ENCODE peak calls at places on chromosomes 11 and 22, in six cellular contexts. A is HCT116, G is K562, K is SK-N-SH, E is HepG2, J is H1. R is an unnamed sample.

GRCh38 chr11:98365185-98365584 is 655.6 kb upstream of the CNTN5 start:
- DNase-seq in G (no peak), K (no peak), E (no peak), J (no peak), A (no peak), R (no peak)

GRCh38 chr22:45905924-45906865 is 70.8 kb downstream of the WNT7B start:
- DNase-seq in J (no peak), G (no peak), K (no peak), E (no peak), A (no peak), R (no peak)

GRCh38 chr11:62726156-62727006 is 876 bp downstream of the HNRNPUL2 start:
- DNase-seq in K (no peak), J (no peak), E (no peak), A (no peak), G (peak; percentile 24), R (no peak)

GRCh38 chr11:34426766-34427170 is 12.0 kb upstream of the CAT start:
- DNase-seq in G (no peak), K (peak; percentile 73), A (no peak), J (no peak), E (no peak), R (no peak)

GRCh38 chr11:122440783-122441701 is 214.5 kb upstream of the UBASH3B start:
- DNase-seq in K (peak; percentile 48), G (no peak), E (no peak), A (no peak), J (peak; percentile 54), R (peak; percentile 46)

GRCh38 chr11:35141538-35141937 is 2.6 kb downstream of the CD44 start:
- DNase-seq in J (no peak), A (no peak), G (no peak), E (no peak), K (no peak), R (no peak)

GRCh38 chr11:74953448-74953847 is 4.4 kb downstream of the SPCS2 start:
- DNase-seq in A (no peak), K (no peak), G (no peak), E (no peak), J (no peak), R (no peak)

GRCh38 chr11:66950113-66950535 is 8.1 kb downstream of the PC start:
- DNase-seq in A (peak; percentile 90), G (peak; percentile 86), E (peak; percentile 87), J (no peak), K (no peak), R (peak; percentile 30)

GRCh38 chr22:16932577-16932976 is 75.4 kb downstream of the GAB4 start:
- DNase-seq in J (no peak), G (peak; percentile 9), A (no peak), K (no peak), E (peak; percentile 3), R (peak; percentile 5)

GRCh38 chr11:2991477-2992233 is 474 bp downstream of the NAP1L4 start:
- DNase-seq in G (peak; percentile 79), A (no peak), J (no peak), K (no peak), E (peak; percentile 18), R (peak; percentile 40)

GRCh38 chr22:25404923-25405853 is 159.3 kb upstream of the GRK3 start:
- DNase-seq in J (no peak), E (peak; percentile 13), G (peak; percentile 78), A (no peak), K (peak; percentile 85), R (no peak)

GRCh38 chr11:11635456-11635855 is 13.7 kb upstream of the GALNT18 start:
- DNase-seq in K (no peak), G (no peak), A (no peak), E (no peak), J (no peak), R (no peak)

GRCh38 chr11:30128269-30128932 is 102.4 kb upstream of the FSHB start:
- DNase-seq in K (peak; percentile 20), E (peak; percentile 10), A (peak; percentile 12), G (peak; percentile 11), J (no peak), R (no peak)

GRCh38 chr11:24496728-24497396 is at the start of gene LUZP2:
- DNase-seq in G (no peak), A (no peak), E (no peak), K (peak; percentile 73), J (peak; percentile 66), R (peak; percentile 33)

GRCh38 chr22:31604746-31605705 is 57.0 kb downstream of the PISD start:
- DNase-seq in E (peak; percentile 39), J (no peak), K (no peak), A (no peak), G (no peak), R (no peak)

GRCh38 chr11:5233268-5233667 is 1.0 kb downstream of the HBD start:
- DNase-seq in G (no peak), E (no peak), K (no peak), J (no peak), A (no peak), R (no peak)

GRCh38 chr22:32810241-32811133 is 9.0 kb downstream of the TIMP3 start:
- DNase-seq in K (no peak), E (no peak), A (no peak), G (no peak), J (no peak), R (no peak)

GRCh38 chr11:119419834-119420492 is 3.0 kb downstream of the THY1 start:
- DNase-seq in E (no peak), G (no peak), A (no peak), K (no peak), J (no peak), R (no peak)

GRCh38 chr11:69636512-69636866 is 4.5 kb upstream of the CCND1 start:
- DNase-seq in E (no peak), J (peak; percentile 89), A (peak; percentile 80), G (no peak), K (no peak), R (peak; percentile 86)

GRCh38 chr11:110529043-110529442 is 99.3 kb downstream of the FDX1 start:
- DNase-seq in K (no peak), G (peak; percentile 45), J (no peak), E (peak; percentile 5), A (peak; percentile 27), R (peak; percentile 43)

GRCh38 chr22:23767673-23768548 is at the start of gene CHCHD10:
- DNase-seq in E (peak; percentile 75), J (peak; percentile 96), K (peak; percentile 96), G (peak; percentile 90), A (peak; percentile 60), R (no peak)

GRCh38 chr22:48223488-48224190 is 1461.2 kb downstream of the TBC1D22A start:
- DNase-seq in J (peak; percentile 23), E (no peak), A (no peak), G (no peak), K (no peak), R (no peak)

GRCh38 chr11:57761301-57762234 is at the start of gene CTNND1:
- DNase-seq in J (peak; percentile 71), K (peak; percentile 91), A (peak; percentile 95), E (peak; percentile 97), G (peak; percentile 94), R (peak; percentile 93)
- TF ChIP-seq YY1 in J (peak; percentile 88), K (peak; percentile 84), A (peak; percentile 87), E (peak; percentile 81), G (peak; percentile 93), R (peak; percentile 30)

GRCh38 chr11:1889527-1889930 is 2.2 kb downstream of the PRR33 start:
- DNase-seq in K (peak; percentile 24), E (no peak), J (no peak), A (no peak), G (no peak), R (no peak)
- H3K4me3 ChIP-seq in K (no peak overlapping the region), E (no peak overlapping the region), J (no peak overlapping the region), A (no peak overlapping the region), G (no peak overlapping the region), R (no peak overlapping the region)

GRCh38 chr11:120675171-120675570 is 163.6 kb downstream of the GRIK4 start:
- DNase-seq in K (no peak), G (no peak), J (no peak), E (peak; percentile 38), A (no peak), R (no peak)
- TF ChIP-seq YY1 in K (no peak), G (no peak), J (no peak), E (no peak), A (no peak), R (no peak)

DNA sequence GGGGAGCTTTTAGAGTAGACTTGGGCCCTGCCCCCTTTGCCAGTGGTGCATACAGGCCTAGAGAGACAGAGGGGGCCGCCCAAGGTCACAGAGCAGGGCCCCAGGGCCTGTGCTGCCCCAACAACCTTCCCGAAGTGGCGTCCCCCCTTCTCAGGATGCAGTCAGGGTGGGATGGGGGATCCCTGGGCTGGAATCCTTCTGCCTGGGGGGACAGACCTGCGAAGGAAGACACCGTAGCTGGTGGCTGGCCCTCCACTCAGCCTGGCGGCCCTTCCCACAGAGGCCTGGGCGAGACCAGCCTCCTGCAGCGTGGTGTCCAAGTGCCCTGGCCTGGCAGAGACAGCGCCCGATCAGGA is 14.4 kb upstream of the EHD1 start:
- DNase-seq in G (no peak), E (no peak), A (no peak), K (no peak), J (no peak), R (no peak)
- H3K4me3 ChIP-seq in G (no peak overlapping the region), E (peak overlapping the region; percentile 95), A (no peak overlapping the region), K (no peak overlapping the region), J (no peak overlapping the region), R (no peak overlapping the region)

GRCh38 chr11:48305923-48306322 is at the start of gene OR4S1:
- DNase-seq in J (no peak), G (no peak), A (no peak), E (no peak), K (no peak), R (no peak)

GRCh38 chr11:48307760-48308386 is 1.9 kb downstream of the OR4S1 start:
- DNase-seq in G (peak; percentile 65), K (peak; percentile 45), E (peak; percentile 53), A (peak; percentile 40), J (peak; percentile 75), R (peak; percentile 52)
- TF ChIP-seq YY1 in G (no peak), K (no peak), E (no peak), A (no peak), J (no peak), R (no peak)

R was measured in NT2/D1.